ENCODE peak calls at places on chromosomes 4 and X, in five cellular contexts. Y is MM.1S, P is kidney epithelial cell, V is adrenal gland, F is lower lobe of right lung. J is an unnamed sample.

GRCh38 chr4:46390353-46391058 is 578 bp upstream of the GABRA2 start:
- DNase-seq in Y (no peak), P (no peak), V (no peak), F (no peak), J (no peak)

GRCh38 chr4:2804973-2805501 is 12.2 kb downstream of the SH3BP2 start:
- DNase-seq in Y (no peak), P (no peak), V (no peak), F (peak), J (peak)

GRCh38 chr4:39713691-39714090 is 15.8 kb downstream of the UBE2K start:
- DNase-seq in Y (peak), P (no peak), V (no peak), F (no peak), J (no peak)

GRCh38 chr4:139704915-139705485 is 39.4 kb downstream of the MGST2 start:
- DNase-seq in Y (no peak), P (no peak), V (no peak), F (no peak), J (no peak)

GRCh38 chrX:46662188-46662587 is 88.6 kb downstream of the CHST7 start:
- DNase-seq in Y (no peak), P (no peak), V (no peak), F (no peak), J (no peak)

GRCh38 chr4:3250438-3250955 is 1.5 kb downstream of the MSANTD1 start:
- DNase-seq in Y (no peak), P (no peak), V (no peak), F (peak), J (peak)

GRCh38 chrX:81120936-81121351 is 80.8 kb downstream of the HMGN5 start:
- DNase-seq in Y (peak), P (peak), V (peak), F (peak), J (no peak)

GRCh38 chr4:183721207-183722081 is 62.4 kb downstream of the TRAPPC11 start:
- DNase-seq in Y (peak), P (no peak), V (peak), F (peak), J (no peak)

GRCh38 chr4:68712207-68712606 is 41.8 kb upstream of the UGT2B15 start:
- DNase-seq in Y (no peak), P (no peak), V (no peak), F (no peak), J (no peak)

GRCh38 chr4:5927747-5928146 is 34.9 kb upstream of the CRMP1 start:
- DNase-seq in Y (no peak), P (no peak), V (no peak), F (no peak), J (no peak)

GRCh38 chr4:15575951-15576350 is 79.2 kb downstream of the FBXL5 start:
- DNase-seq in Y (no peak), P (no peak), V (no peak), F (no peak), J (no peak)

GRCh38 chr4:127505203-127505602 is 127.6 kb upstream of the INTU start:
- DNase-seq in Y (no peak), P (peak), V (peak), F (no peak), J (no peak)

GRCh38 chr4:39032218-39033085 is at the start of gene TMEM156:
- DNase-seq in Y (peak), P (no peak), V (no peak), F (no peak), J (no peak)

GRCh38 chrX:54807524-54808108 is at the start of gene MAGED2:
- DNase-seq in Y (no peak), P (no peak), V (peak), F (no peak), J (no peak)

GRCh38 chr4:176360446-176360845 is 40.7 kb downstream of the SPCS3 start:
- DNase-seq in Y (no peak), P (no peak), V (no peak), F (no peak), J (no peak)

GRCh38 chr4:122764071-122764807 is 31.7 kb downstream of the BBS12 start:
- DNase-seq in Y (no peak), P (no peak), V (no peak), F (no peak), J (no peak)

GRCh38 chrX:116873678-116874077 is 410.9 kb upstream of the CT83 start:
- DNase-seq in Y (no peak), P (peak), V (no peak), F (no peak), J (no peak)

GRCh38 chr4:2745981-2746806 is 9.9 kb downstream of the TNIP2 start:
- DNase-seq in Y (peak), P (peak), V (peak), F (peak), J (peak)

GRCh38 chrX:21153503-21153902 is 220.7 kb upstream of the CNKSR2 start:
- DNase-seq in Y (no peak), P (no peak), V (no peak), F (no peak), J (no peak)

GRCh38 chrX:136692271-136692670 is 44.3 kb downstream of the CD40LG start:
- DNase-seq in Y (no peak), P (no peak), V (no peak), F (no peak), J (no peak)

GRCh38 chrX:124018031-124018430 is 56.5 kb downstream of the STAG2 start:
- DNase-seq in Y (no peak), P (no peak), V (no peak), F (no peak), J (no peak)

GRCh38 chr4:136927172-136927571 is 605.1 kb downstream of the PCDH18 start:
- DNase-seq in Y (no peak), P (peak), V (no peak), F (no peak), J (no peak)

GRCh38 chrX:134453631-134454030 is 6.3 kb upstream of the HPRT1 start:
- DNase-seq in Y (no peak), P (no peak), V (no peak), F (no peak), J (no peak)

GRCh38 chrX:100939336-100939735 is 10.6 kb upstream of the XKRX start:
- DNase-seq in Y (peak), P (no peak), V (no peak), F (no peak), J (no peak)

GRCh38 chr4:24582235-24582863 is 2.0 kb downstream of the DHX15 start:
- DNase-seq in Y (no peak), P (no peak), V (no peak), F (no peak), J (no peak)

GRCh38 chr4:680931-681645 is 6.7 kb downstream of the MYL5 start:
- DNase-seq in Y (no peak), P (no peak), V (peak), F (peak), J (no peak)

GRCh38 chr4:37737456-37737855 is 51.3 kb upstream of the RELL1 start:
- DNase-seq in Y (no peak), P (no peak), V (no peak), F (no peak), J (no peak)

GRCh38 chrX:43745938-43746721 is 90.0 kb downstream of the MAOA start:
- DNase-seq in Y (no peak), P (no peak), V (no peak), F (no peak), J (no peak)

GRCh38 chr4:166252487-166253402 is 379.7 kb downstream of the TLL1 start:
- DNase-seq in Y (peak), P (no peak), V (no peak), F (no peak), J (no peak)
- TF ChIP-seq CTCF in Y (peak), P (peak), V (peak), F (peak), J (peak)

GRCh38 chr4:52665592-52665991 is 6.5 kb upstream of the USP46 start:
- DNase-seq in Y (peak), P (no peak), V (no peak), F (no peak), J (no peak)
- TF ChIP-seq CTCF in Y (peak), P (peak), V (no peak), F (peak), J (peak)

GRCh38 chr4:102623622-102624021 is 122.5 kb downstream of the NFKB1 start:
- DNase-seq in Y (no peak), P (no peak), V (no peak), F (no peak), J (no peak)

GRCh38 chr4:102616661-102617060 is 115.5 kb downstream of the NFKB1 start:
- DNase-seq in Y (peak), P (no peak), V (no peak), F (no peak), J (no peak)

GRCh38 chr4:102625232-102625930 is 124.2 kb downstream of the NFKB1 start:
- DNase-seq in Y (peak), P (no peak), V (no peak), F (peak), J (no peak)

DNA sequence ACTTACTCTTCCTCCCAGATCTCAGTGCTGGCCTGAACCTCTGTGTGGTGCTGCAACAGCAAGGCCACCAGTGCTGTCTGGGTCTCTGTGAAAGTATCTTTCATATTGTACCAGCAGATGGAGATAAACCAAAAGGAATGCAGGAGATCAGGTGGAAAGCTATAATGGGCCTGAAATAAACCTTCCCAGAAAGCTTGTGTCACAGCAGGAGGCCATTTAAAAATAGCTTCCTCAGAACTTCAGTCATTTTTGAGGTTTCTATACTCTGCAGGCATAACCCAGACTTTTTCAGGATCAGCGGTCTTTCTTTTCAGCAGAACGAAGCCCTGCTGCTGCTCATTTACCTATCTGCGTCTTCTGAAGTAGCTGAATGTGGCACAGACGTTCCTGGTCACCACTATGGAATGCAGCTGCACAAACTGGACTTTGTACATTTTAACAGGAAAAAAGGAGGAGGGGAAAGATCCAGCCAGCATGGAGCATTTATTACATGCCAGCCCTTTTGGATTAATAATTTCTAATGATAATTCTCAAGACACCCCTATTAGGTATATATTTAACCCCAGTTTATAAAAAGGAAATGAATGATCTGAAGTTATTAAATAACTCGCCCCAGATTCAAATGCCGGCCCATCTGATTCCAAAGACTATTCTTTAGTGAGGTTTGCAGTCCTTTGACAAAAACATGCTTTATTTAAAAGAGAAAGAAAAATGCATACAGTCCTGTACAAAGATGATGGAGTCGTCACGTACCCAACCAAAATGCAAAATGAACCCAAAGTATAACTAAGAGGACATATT is 119.7 kb downstream of the NFKB1 start:
- DNase-seq in Y (peak), P (peak), V (peak), F (no peak), J (no peak)
- TF ChIP-seq CTCF in Y (peak), P (peak), V (peak), F (peak), J (peak)

GRCh38 chr4:72886602-72887001 is 182.9 kb downstream of the COX18 start:
- DNase-seq in Y (no peak), P (no peak), V (no peak), F (no peak), J (no peak)
- TF ChIP-seq CTCF in Y (peak), P (peak), V (no peak), F (peak), J (peak)

GRCh38 chr4:4521069-4521468 is 20.8 kb downstream of the STX18 start:
- DNase-seq in Y (no peak), P (no peak), V (no peak), F (no peak), J (no peak)

GRCh38 chr4:4524364-4524763 is 17.5 kb downstream of the STX18 start:
- DNase-seq in Y (peak), P (no peak), V (no peak), F (no peak), J (no peak)

GRCh38 chr4:4518747-4519146 is 23.1 kb downstream of the STX18 start:
- DNase-seq in Y (no peak), P (no peak), V (no peak), F (no peak), J (no peak)

GRCh38 chr4:4521767-4522166 is 20.1 kb downstream of the STX18 start:
- DNase-seq in Y (no peak), P (no peak), V (no peak), F (no peak), J (no peak)

DNA sequence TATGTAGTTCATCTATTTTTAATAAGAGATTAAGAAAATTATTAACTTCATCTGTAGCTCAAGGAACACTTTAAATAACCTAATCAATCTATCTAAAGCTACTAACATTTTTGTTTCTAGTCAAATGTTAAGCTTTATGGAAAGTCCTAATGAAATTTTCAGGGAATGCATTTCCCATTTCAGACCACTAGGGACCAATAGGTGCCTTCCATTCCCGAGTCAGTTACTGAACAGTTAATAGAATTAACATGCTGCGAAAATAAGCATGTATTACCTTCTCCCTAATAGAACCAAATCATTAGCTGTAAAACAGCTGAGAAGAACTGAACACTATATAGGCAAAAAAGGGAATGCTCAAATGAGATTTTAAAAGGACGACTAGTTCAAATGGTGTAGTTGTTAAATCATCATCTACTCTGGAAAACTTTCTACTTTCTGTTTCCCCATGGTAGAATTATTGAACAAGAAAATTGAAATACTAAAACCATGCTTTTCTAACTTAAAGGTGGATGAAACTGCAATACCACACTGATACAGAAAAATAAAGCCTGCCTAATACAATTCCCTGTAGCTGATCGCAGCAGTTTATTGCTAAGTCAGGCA is 22.5 kb downstream of the STX18 start:
- DNase-seq in Y (no peak), P (no peak), V (no peak), F (no peak), J (no peak)
- TF ChIP-seq CTCF in Y (peak), P (peak), V (peak), F (peak), J (peak)

GRCh38 chr4:42237010-42237409 is 84.6 kb upstream of the BEND4 start:
- DNase-seq in Y (no peak), P (no peak), V (no peak), F (no peak), J (no peak)

GRCh38 chr4:42237451-42237850 is 85.0 kb upstream of the BEND4 start:
- DNase-seq in Y (no peak), P (no peak), V (no peak), F (no peak), J (no peak)

GRCh38 chr4:42234817-42235216 is 82.4 kb upstream of the BEND4 start:
- DNase-seq in Y (no peak), P (no peak), V (no peak), F (no peak), J (no peak)
- TF ChIP-seq CTCF in Y (no peak), P (no peak), V (no peak), F (no peak), J (no peak)

GRCh38 chrX:92232182-92232581 is 453.0 kb downstream of the PCDH11X start:
- DNase-seq in Y (peak), P (no peak), V (no peak), F (no peak), J (no peak)
- TF ChIP-seq CTCF in Y (peak), P (peak), V (peak), F (no peak), J (peak)

GRCh38 chrX:5683996-5684395 is 544.7 kb downstream of the NLGN4X start:
- DNase-seq in Y (peak), P (no peak), V (no peak), F (no peak), J (no peak)

GRCh38 chrX:5681159-5681558 is 547.5 kb downstream of the NLGN4X start:
- DNase-seq in Y (no peak), P (no peak), V (no peak), F (no peak), J (no peak)
- TF ChIP-seq CTCF in Y (peak), P (no peak), V (no peak), F (no peak), J (peak)

GRCh38 chrX:41333994-41334865 is at the start of gene DDX3X:
- DNase-seq in Y (peak), P (peak), V (peak), F (peak), J (no peak)
- TF ChIP-seq CTCF in Y (no peak), P (peak), V (no peak), F (peak), J (peak)